ENCODE peak calls at places on chromosome 3, in seven cellular contexts. One of them, this sample, is unnamed.

GRCh38 chr3:98612587-98612986 is 19.2 kb upstream of the CPOX start:
- DNase-seq in breast epithelium: no peak
- DNase-seq in natural killer cell treated with Interleukin-12 subunit alpha and Interleukin-12 subunit beta and Interleukin-15 and Interleukin-18, amount 100 ng/mL, for 72 hours: no peak
- DNase-seq in neural crest cell: no peak
- DNase-seq in M059J: no peak
- DNase-seq in stomach: no peak
- DNase-seq in activated CD4-positive, alpha-beta T cell treated with anti-CD3 and anti-CD28 coated beads for 4 hours: no peak
- DNase-seq in this sample: no peak

GRCh38 chr3:155244206-155244605 is 49.3 kb downstream of the STRIT1 start:
- DNase-seq in breast epithelium: no peak
- DNase-seq in natural killer cell treated with Interleukin-12 subunit alpha and Interleukin-12 subunit beta and Interleukin-15 and Interleukin-18, amount 100 ng/mL, for 72 hours: no peak
- DNase-seq in neural crest cell: no peak
- DNase-seq in M059J: no peak
- DNase-seq in stomach: no peak
- DNase-seq in activated CD4-positive, alpha-beta T cell treated with anti-CD3 and anti-CD28 coated beads for 4 hours: no peak
- DNase-seq in this sample: no peak

GRCh38 chr3:86986666-86987420 is 4.1 kb downstream of the VGLL3 start:
- DNase-seq in breast epithelium: no peak
- DNase-seq in natural killer cell treated with Interleukin-12 subunit alpha and Interleukin-12 subunit beta and Interleukin-15 and Interleukin-18, amount 100 ng/mL, for 72 hours: no peak
- DNase-seq in neural crest cell: no peak
- DNase-seq in M059J: peak
- DNase-seq in stomach: no peak
- DNase-seq in activated CD4-positive, alpha-beta T cell treated with anti-CD3 and anti-CD28 coated beads for 4 hours: no peak
- DNase-seq in this sample: no peak

GRCh38 chr3:14852721-14853120 is 34.0 kb downstream of the FGD5 start:
- DNase-seq in breast epithelium: no peak
- DNase-seq in natural killer cell treated with Interleukin-12 subunit alpha and Interleukin-12 subunit beta and Interleukin-15 and Interleukin-18, amount 100 ng/mL, for 72 hours: no peak
- DNase-seq in neural crest cell: no peak
- DNase-seq in M059J: no peak
- DNase-seq in stomach: no peak
- DNase-seq in activated CD4-positive, alpha-beta T cell treated with anti-CD3 and anti-CD28 coated beads for 4 hours: no peak
- DNase-seq in this sample: no peak

GRCh38 chr3:9175421-9175820 is 74.0 kb downstream of the SRGAP3 start:
- DNase-seq in breast epithelium: no peak
- DNase-seq in natural killer cell treated with Interleukin-12 subunit alpha and Interleukin-12 subunit beta and Interleukin-15 and Interleukin-18, amount 100 ng/mL, for 72 hours: no peak
- DNase-seq in neural crest cell: no peak
- DNase-seq in M059J: peak
- DNase-seq in stomach: peak
- DNase-seq in activated CD4-positive, alpha-beta T cell treated with anti-CD3 and anti-CD28 coated beads for 4 hours: no peak
- DNase-seq in this sample: no peak

GRCh38 chr3:39848365-39848764 is 39.0 kb downstream of the MYRIP start:
- DNase-seq in breast epithelium: no peak
- DNase-seq in natural killer cell treated with Interleukin-12 subunit alpha and Interleukin-12 subunit beta and Interleukin-15 and Interleukin-18, amount 100 ng/mL, for 72 hours: no peak
- DNase-seq in neural crest cell: no peak
- DNase-seq in M059J: no peak
- DNase-seq in stomach: no peak
- DNase-seq in activated CD4-positive, alpha-beta T cell treated with anti-CD3 and anti-CD28 coated beads for 4 hours: no peak
- DNase-seq in this sample: no peak

GRCh38 chr3:160473978-160474377 is 24.4 kb upstream of the TRIM59 start:
- DNase-seq in breast epithelium: no peak
- DNase-seq in natural killer cell treated with Interleukin-12 subunit alpha and Interleukin-12 subunit beta and Interleukin-15 and Interleukin-18, amount 100 ng/mL, for 72 hours: no peak
- DNase-seq in neural crest cell: no peak
- DNase-seq in M059J: peak
- DNase-seq in stomach: no peak
- DNase-seq in activated CD4-positive, alpha-beta T cell treated with anti-CD3 and anti-CD28 coated beads for 4 hours: no peak
- DNase-seq in this sample: no peak

GRCh38 chr3:29128004-29128403 is 152.9 kb upstream of the RBMS3 start:
- DNase-seq in breast epithelium: no peak
- DNase-seq in natural killer cell treated with Interleukin-12 subunit alpha and Interleukin-12 subunit beta and Interleukin-15 and Interleukin-18, amount 100 ng/mL, for 72 hours: no peak
- DNase-seq in neural crest cell: peak
- DNase-seq in M059J: peak
- DNase-seq in stomach: no peak
- DNase-seq in activated CD4-positive, alpha-beta T cell treated with anti-CD3 and anti-CD28 coated beads for 4 hours: no peak
- DNase-seq in this sample: no peak

GRCh38 chr3:177379045-177379444 is 181.8 kb upstream of the TBL1XR1 start:
- DNase-seq in breast epithelium: no peak
- DNase-seq in natural killer cell treated with Interleukin-12 subunit alpha and Interleukin-12 subunit beta and Interleukin-15 and Interleukin-18, amount 100 ng/mL, for 72 hours: no peak
- DNase-seq in neural crest cell: no peak
- DNase-seq in M059J: no peak
- DNase-seq in stomach: no peak
- DNase-seq in activated CD4-positive, alpha-beta T cell treated with anti-CD3 and anti-CD28 coated beads for 4 hours: no peak
- DNase-seq in this sample: no peak

GRCh38 chr3:171932153-171932567 is 89.0 kb downstream of the TMEM212 start:
- DNase-seq in breast epithelium: no peak
- DNase-seq in natural killer cell treated with Interleukin-12 subunit alpha and Interleukin-12 subunit beta and Interleukin-15 and Interleukin-18, amount 100 ng/mL, for 72 hours: no peak
- DNase-seq in neural crest cell: no peak
- DNase-seq in M059J: no peak
- DNase-seq in stomach: no peak
- DNase-seq in activated CD4-positive, alpha-beta T cell treated with anti-CD3 and anti-CD28 coated beads for 4 hours: no peak
- DNase-seq in this sample: no peak

GRCh38 chr3:23806322-23807160 is 786 bp downstream of the UBE2E1 start:
- DNase-seq in breast epithelium: no peak
- DNase-seq in natural killer cell treated with Interleukin-12 subunit alpha and Interleukin-12 subunit beta and Interleukin-15 and Interleukin-18, amount 100 ng/mL, for 72 hours: no peak
- DNase-seq in neural crest cell: peak
- DNase-seq in M059J: peak
- DNase-seq in stomach: no peak
- DNase-seq in activated CD4-positive, alpha-beta T cell treated with anti-CD3 and anti-CD28 coated beads for 4 hours: peak
- DNase-seq in this sample: no peak

GRCh38 chr3:127637546-127637945 is 8.6 kb downstream of the PODXL2 start:
- DNase-seq in breast epithelium: no peak
- DNase-seq in natural killer cell treated with Interleukin-12 subunit alpha and Interleukin-12 subunit beta and Interleukin-15 and Interleukin-18, amount 100 ng/mL, for 72 hours: peak
- DNase-seq in neural crest cell: no peak
- DNase-seq in M059J: peak
- DNase-seq in stomach: no peak
- DNase-seq in activated CD4-positive, alpha-beta T cell treated with anti-CD3 and anti-CD28 coated beads for 4 hours: no peak
- DNase-seq in this sample: no peak

GRCh38 chr3:147655236-147655635 is 246.1 kb downstream of the ZIC1 start:
- DNase-seq in breast epithelium: no peak
- DNase-seq in natural killer cell treated with Interleukin-12 subunit alpha and Interleukin-12 subunit beta and Interleukin-15 and Interleukin-18, amount 100 ng/mL, for 72 hours: no peak
- DNase-seq in neural crest cell: no peak
- DNase-seq in M059J: peak
- DNase-seq in stomach: no peak
- DNase-seq in activated CD4-positive, alpha-beta T cell treated with anti-CD3 and anti-CD28 coated beads for 4 hours: no peak
- DNase-seq in this sample: no peak

GRCh38 chr3:187325632-187326031 is 34.1 kb upstream of the MASP1 start:
- DNase-seq in breast epithelium: no peak
- DNase-seq in natural killer cell treated with Interleukin-12 subunit alpha and Interleukin-12 subunit beta and Interleukin-15 and Interleukin-18, amount 100 ng/mL, for 72 hours: no peak
- DNase-seq in neural crest cell: no peak
- DNase-seq in M059J: no peak
- DNase-seq in stomach: no peak
- DNase-seq in activated CD4-positive, alpha-beta T cell treated with anti-CD3 and anti-CD28 coated beads for 4 hours: no peak
- DNase-seq in this sample: no peak

GRCh38 chr3:197322149-197322548 is 23.7 kb upstream of the DLG1 start:
- DNase-seq in breast epithelium: no peak
- DNase-seq in natural killer cell treated with Interleukin-12 subunit alpha and Interleukin-12 subunit beta and Interleukin-15 and Interleukin-18, amount 100 ng/mL, for 72 hours: no peak
- DNase-seq in neural crest cell: no peak
- DNase-seq in M059J: no peak
- DNase-seq in stomach: no peak
- DNase-seq in activated CD4-positive, alpha-beta T cell treated with anti-CD3 and anti-CD28 coated beads for 4 hours: no peak
- DNase-seq in this sample: no peak

GRCh38 chr3:76552653-76553052 is 487.2 kb upstream of the ROBO2 start:
- DNase-seq in breast epithelium: no peak
- DNase-seq in natural killer cell treated with Interleukin-12 subunit alpha and Interleukin-12 subunit beta and Interleukin-15 and Interleukin-18, amount 100 ng/mL, for 72 hours: no peak
- DNase-seq in neural crest cell: no peak
- DNase-seq in M059J: no peak
- DNase-seq in stomach: no peak
- DNase-seq in activated CD4-positive, alpha-beta T cell treated with anti-CD3 and anti-CD28 coated beads for 4 hours: no peak
- DNase-seq in this sample: no peak

GRCh38 chr3:128942161-128942952 is 51.5 kb downstream of the CFAP92 start:
- DNase-seq in breast epithelium: no peak
- DNase-seq in natural killer cell treated with Interleukin-12 subunit alpha and Interleukin-12 subunit beta and Interleukin-15 and Interleukin-18, amount 100 ng/mL, for 72 hours: no peak
- DNase-seq in neural crest cell: no peak
- DNase-seq in M059J: peak
- DNase-seq in stomach: no peak
- DNase-seq in activated CD4-positive, alpha-beta T cell treated with anti-CD3 and anti-CD28 coated beads for 4 hours: no peak
- DNase-seq in this sample: no peak

GRCh38 chr3:129311054-129311902 is 32.6 kb downstream of the HMCES start:
- DNase-seq in breast epithelium: no peak
- DNase-seq in natural killer cell treated with Interleukin-12 subunit alpha and Interleukin-12 subunit beta and Interleukin-15 and Interleukin-18, amount 100 ng/mL, for 72 hours: no peak
- DNase-seq in neural crest cell: no peak
- DNase-seq in M059J: no peak
- DNase-seq in stomach: no peak
- DNase-seq in activated CD4-positive, alpha-beta T cell treated with anti-CD3 and anti-CD28 coated beads for 4 hours: no peak
- DNase-seq in this sample: no peak

GRCh38 chr3:68973635-68974034 is 39.8 kb downstream of the EOGT start:
- DNase-seq in breast epithelium: no peak
- DNase-seq in natural killer cell treated with Interleukin-12 subunit alpha and Interleukin-12 subunit beta and Interleukin-15 and Interleukin-18, amount 100 ng/mL, for 72 hours: no peak
- DNase-seq in neural crest cell: no peak
- DNase-seq in M059J: no peak
- DNase-seq in stomach: no peak
- DNase-seq in activated CD4-positive, alpha-beta T cell treated with anti-CD3 and anti-CD28 coated beads for 4 hours: no peak
- DNase-seq in this sample: no peak

GRCh38 chr3:191238321-191238817 is 39.3 kb downstream of the OSTN start:
- DNase-seq in breast epithelium: no peak
- DNase-seq in natural killer cell treated with Interleukin-12 subunit alpha and Interleukin-12 subunit beta and Interleukin-15 and Interleukin-18, amount 100 ng/mL, for 72 hours: no peak
- DNase-seq in neural crest cell: no peak
- DNase-seq in M059J: peak
- DNase-seq in stomach: no peak
- DNase-seq in activated CD4-positive, alpha-beta T cell treated with anti-CD3 and anti-CD28 coated beads for 4 hours: no peak
- DNase-seq in this sample: peak

GRCh38 chr3:99639579-99639978 is 1.2 kb downstream of the COL8A1 start:
- DNase-seq in breast epithelium: no peak
- DNase-seq in natural killer cell treated with Interleukin-12 subunit alpha and Interleukin-12 subunit beta and Interleukin-15 and Interleukin-18, amount 100 ng/mL, for 72 hours: no peak
- DNase-seq in neural crest cell: no peak
- DNase-seq in M059J: peak
- DNase-seq in stomach: no peak
- DNase-seq in activated CD4-positive, alpha-beta T cell treated with anti-CD3 and anti-CD28 coated beads for 4 hours: no peak
- DNase-seq in this sample: no peak

GRCh38 chr3:124563376-124563775 is 166.9 kb upstream of the UMPS start:
- DNase-seq in breast epithelium: no peak
- DNase-seq in natural killer cell treated with Interleukin-12 subunit alpha and Interleukin-12 subunit beta and Interleukin-15 and Interleukin-18, amount 100 ng/mL, for 72 hours: no peak
- DNase-seq in neural crest cell: no peak
- DNase-seq in M059J: peak
- DNase-seq in stomach: peak
- DNase-seq in activated CD4-positive, alpha-beta T cell treated with anti-CD3 and anti-CD28 coated beads for 4 hours: no peak
- DNase-seq in this sample: no peak

GRCh38 chr3:177744873-177745646 is 547.8 kb upstream of the TBL1XR1 start:
- DNase-seq in breast epithelium: no peak
- DNase-seq in natural killer cell treated with Interleukin-12 subunit alpha and Interleukin-12 subunit beta and Interleukin-15 and Interleukin-18, amount 100 ng/mL, for 72 hours: no peak
- DNase-seq in neural crest cell: no peak
- DNase-seq in M059J: peak
- DNase-seq in stomach: peak
- DNase-seq in activated CD4-positive, alpha-beta T cell treated with anti-CD3 and anti-CD28 coated beads for 4 hours: no peak
- DNase-seq in this sample: no peak

GRCh38 chr3:4983739-4984510 is 4.7 kb downstream of the BHLHE40 start:
- DNase-seq in breast epithelium: no peak
- DNase-seq in natural killer cell treated with Interleukin-12 subunit alpha and Interleukin-12 subunit beta and Interleukin-15 and Interleukin-18, amount 100 ng/mL, for 72 hours: peak
- DNase-seq in neural crest cell: no peak
- DNase-seq in M059J: peak
- DNase-seq in stomach: peak
- DNase-seq in activated CD4-positive, alpha-beta T cell treated with anti-CD3 and anti-CD28 coated beads for 4 hours: peak
- DNase-seq in this sample: no peak

GRCh38 chr3:23748398-23749110 is 57.2 kb upstream of the UBE2E1 start:
- DNase-seq in breast epithelium: no peak
- DNase-seq in natural killer cell treated with Interleukin-12 subunit alpha and Interleukin-12 subunit beta and Interleukin-15 and Interleukin-18, amount 100 ng/mL, for 72 hours: peak
- DNase-seq in neural crest cell: no peak
- DNase-seq in M059J: peak
- DNase-seq in stomach: no peak
- DNase-seq in activated CD4-positive, alpha-beta T cell treated with anti-CD3 and anti-CD28 coated beads for 4 hours: no peak
- DNase-seq in this sample: no peak

GRCh38 chr3:171149717-171150116 is 123.2 kb upstream of the SLC2A2 start:
- DNase-seq in breast epithelium: no peak
- DNase-seq in natural killer cell treated with Interleukin-12 subunit alpha and Interleukin-12 subunit beta and Interleukin-15 and Interleukin-18, amount 100 ng/mL, for 72 hours: no peak
- DNase-seq in neural crest cell: no peak
- DNase-seq in M059J: no peak
- DNase-seq in stomach: no peak
- DNase-seq in activated CD4-positive, alpha-beta T cell treated with anti-CD3 and anti-CD28 coated beads for 4 hours: no peak
- DNase-seq in this sample: no peak

GRCh38 chr3:171770689-171771620 is 39.3 kb downstream of the PLD1 start:
- DNase-seq in breast epithelium: no peak
- DNase-seq in natural killer cell treated with Interleukin-12 subunit alpha and Interleukin-12 subunit beta and Interleukin-15 and Interleukin-18, amount 100 ng/mL, for 72 hours: no peak
- DNase-seq in neural crest cell: no peak
- DNase-seq in M059J: peak
- DNase-seq in stomach: peak
- DNase-seq in activated CD4-positive, alpha-beta T cell treated with anti-CD3 and anti-CD28 coated beads for 4 hours: no peak
- DNase-seq in this sample: peak

GRCh38 chr3:185789891-185790830 is 34.7 kb downstream of the IGF2BP2 start:
- DNase-seq in breast epithelium: no peak
- DNase-seq in natural killer cell treated with Interleukin-12 subunit alpha and Interleukin-12 subunit beta and Interleukin-15 and Interleukin-18, amount 100 ng/mL, for 72 hours: no peak
- DNase-seq in neural crest cell: no peak
- DNase-seq in M059J: no peak
- DNase-seq in stomach: no peak
- DNase-seq in activated CD4-positive, alpha-beta T cell treated with anti-CD3 and anti-CD28 coated beads for 4 hours: no peak
- DNase-seq in this sample: no peak

GRCh38 chr3:107431048-107431297 is 53.7 kb downstream of the CCDC54 start:
- DNase-seq in breast epithelium: peak
- DNase-seq in natural killer cell treated with Interleukin-12 subunit alpha and Interleukin-12 subunit beta and Interleukin-15 and Interleukin-18, amount 100 ng/mL, for 72 hours: peak
- DNase-seq in neural crest cell: no peak
- DNase-seq in M059J: no peak
- DNase-seq in stomach: no peak
- DNase-seq in activated CD4-positive, alpha-beta T cell treated with anti-CD3 and anti-CD28 coated beads for 4 hours: peak
- DNase-seq in this sample: no peak

GRCh38 chr3:41112466-41112865 is 86.8 kb upstream of the CTNNB1 start:
- DNase-seq in breast epithelium: no peak
- DNase-seq in natural killer cell treated with Interleukin-12 subunit alpha and Interleukin-12 subunit beta and Interleukin-15 and Interleukin-18, amount 100 ng/mL, for 72 hours: no peak
- DNase-seq in neural crest cell: no peak
- DNase-seq in M059J: no peak
- DNase-seq in stomach: no peak
- DNase-seq in activated CD4-positive, alpha-beta T cell treated with anti-CD3 and anti-CD28 coated beads for 4 hours: no peak
- DNase-seq in this sample: no peak

GRCh38 chr3:109803274-109803673 is 465.9 kb upstream of the DPPA4 start:
- DNase-seq in breast epithelium: no peak
- DNase-seq in natural killer cell treated with Interleukin-12 subunit alpha and Interleukin-12 subunit beta and Interleukin-15 and Interleukin-18, amount 100 ng/mL, for 72 hours: no peak
- DNase-seq in neural crest cell: no peak
- DNase-seq in M059J: no peak
- DNase-seq in stomach: no peak
- DNase-seq in activated CD4-positive, alpha-beta T cell treated with anti-CD3 and anti-CD28 coated beads for 4 hours: no peak
- DNase-seq in this sample: no peak

This sample was measured in NCI-H510A treated with DMSO at 0.1 percent for 48 hours.